ENCODE peak calls at places on chromosomes 2 and 18, in ten cellular contexts. M, X, W, G, K, I, C, A, Q and O are unnamed samples.

GRCh38 chr2:232831496-232831895 is 38.6 kb upstream of the SNORC start:
- DNase-seq in A (no peak), M (no peak), K (no peak), Q (no peak), G (no peak), W (no peak), C (no peak), X (no peak), I (no peak), O (no peak)

GRCh38 chr2:221304916-221305315 is 267.2 kb downstream of the EPHA4 start:
- DNase-seq in M (no peak), G (no peak), W (no peak), A (no peak), X (no peak), K (no peak), I (no peak), Q (no peak), C (no peak), O (no peak)

GRCh38 chr2:178287652-178288344 is 93.5 kb downstream of the OSBPL6 start:
- DNase-seq in X (no peak), Q (no peak), W (no peak), A (no peak), G (no peak), M (no peak), C (no peak), I (no peak), K (no peak), O (no peak)

GRCh38 chr2:69225933-69226332 is 161.1 kb downstream of the GFPT1 start:
- DNase-seq in G (no peak), I (no peak), Q (no peak), K (peak; percentile 92), X (no peak), W (no peak), M (no peak), A (no peak), C (no peak), O (no peak)

GRCh38 chr18:35581555-35582309 is at the start of gene GALNT1:
- DNase-seq in M (peak; percentile 28), W (no peak), X (no peak), I (no peak), Q (no peak), G (peak; percentile 38), A (no peak), C (peak; percentile 48), K (no peak), O (peak; percentile 38)

GRCh38 chr2:177169810-177170514 is 42.6 kb upstream of the HNRNPA3 start:
- DNase-seq in M (peak; percentile 20), K (no peak), I (no peak), X (no peak), Q (no peak), W (peak; percentile 71), A (no peak), C (no peak), G (peak; percentile 89), O (peak; percentile 90)

GRCh38 chr18:9016819-9017169 is 85.7 kb upstream of the NDUFV2 start:
- DNase-seq in C (no peak), W (no peak), G (no peak), M (no peak), K (no peak), Q (no peak), A (no peak), X (no peak), I (no peak), O (no peak)

GRCh38 chr2:236748801-236749200 is 179.2 kb downstream of the ACKR3 start:
- DNase-seq in I (no peak), M (no peak), X (no peak), K (peak; percentile 36), Q (no peak), G (no peak), W (no peak), A (no peak), C (peak; percentile 12), O (no peak)

GRCh38 chr2:220076734-220077133 is 449.3 kb downstream of the SLC4A3 start:
- DNase-seq in I (peak; percentile 74), Q (no peak), M (no peak), W (peak; percentile 11), K (peak; percentile 88), G (no peak), A (no peak), X (no peak), C (no peak), O (no peak)

GRCh38 chr2:43882312-43882711 is 43.5 kb downstream of the ABCG8 start:
- DNase-seq in A (no peak), Q (no peak), W (no peak), C (no peak), M (no peak), K (no peak), I (no peak), X (no peak), G (no peak), O (no peak)

GRCh38 chr2:28751956-28752607 is 452 bp downstream of the PPP1CB start:
- DNase-seq in G (peak; percentile 43), W (no peak), K (no peak), I (no peak), A (peak; percentile 43), Q (no peak), X (peak; percentile 4), M (peak; percentile 37), C (no peak), O (peak; percentile 39)

GRCh38 chr2:9739508-9739907 is 103.8 kb upstream of the TAF1B start:
- DNase-seq in Q (peak; percentile 29), M (peak; percentile 57), A (peak; percentile 48), K (no peak), C (no peak), G (peak; percentile 78), X (peak; percentile 26), I (peak; percentile 78), W (peak; percentile 32), O (peak; percentile 54)

GRCh38 chr2:183000846-183001245 is 37.4 kb downstream of the NCKAP1 start:
- DNase-seq in Q (no peak), I (no peak), G (no peak), X (no peak), W (no peak), K (no peak), C (no peak), M (no peak), A (no peak), O (no peak)

GRCh38 chr2:99399795-99400194 is 62.6 kb downstream of the EIF5B start:
- DNase-seq in A (no peak), I (no peak), K (no peak), X (no peak), Q (no peak), C (no peak), G (no peak), W (no peak), M (no peak), O (no peak)

GRCh38 chr18:67104700-67105284 is 411.7 kb downstream of the DSEL start:
- DNase-seq in X (peak; percentile 4), M (peak; percentile 25), A (no peak), K (peak; percentile 66), G (peak; percentile 63), C (peak; percentile 84), Q (no peak), I (peak; percentile 75), W (peak; percentile 68), O (peak; percentile 99)

GRCh38 chr2:138121769-138122661 is 157.7 kb downstream of the HNMT start:
- DNase-seq in I (no peak), Q (no peak), G (no peak), C (no peak), A (no peak), K (no peak), W (peak; percentile 78), M (no peak), X (no peak), O (peak; percentile 87)